ENCODE peak calls at places on chromosome 3, in six cellular contexts. J, N, G, E, K and D are unnamed samples.

GRCh38 chr3:142999881-143000280 is 1.5 kb upstream of the U2SURP start:
- DNase-seq in K (no peak), E (peak), G (no peak), J (no peak), N (no peak), D (peak)

GRCh38 chr3:141311170-141311495 is 57.2 kb upstream of the ZBTB38 start:
- DNase-seq in N (no peak), K (no peak), J (no peak), E (no peak), G (no peak), D (no peak)

GRCh38 chr3:133488785-133489367 is 84.6 kb upstream of the CDV3 start:
- DNase-seq in G (peak), N (no peak), E (no peak), J (no peak), K (no peak), D (no peak)

GRCh38 chr3:118977118-118977517 is 57.5 kb downstream of the IGSF11 start:
- DNase-seq in E (no peak), G (no peak), K (no peak), N (no peak), J (no peak), D (no peak)

GRCh38 chr3:129553771-129554170 is 10.8 kb downstream of the H1-8 start:
- DNase-seq in G (no peak), E (peak), J (no peak), K (no peak), N (no peak), D (no peak)

GRCh38 chr3:82087958-82088357 is 326.5 kb upstream of the GBE1 start:
- DNase-seq in J (no peak), K (no peak), G (peak), N (no peak), E (no peak), D (no peak)

GRCh38 chr3:37990527-37990926 is at the start of gene VILL:
- DNase-seq in E (no peak), N (no peak), K (no peak), G (no peak), J (no peak), D (no peak)

GRCh38 chr3:181317521-181317920 is 328.0 kb upstream of the DNAJC19 start:
- DNase-seq in K (no peak), G (no peak), N (no peak), J (no peak), E (no peak), D (no peak)

GRCh38 chr3:78818161-78818985 is 949.4 kb downstream of the ROBO1 start:
- DNase-seq in J (no peak), E (no peak), K (no peak), G (no peak), N (no peak), D (no peak)

GRCh38 chr3:63609408-63609807 is 43.1 kb upstream of the SNTN start:
- DNase-seq in N (no peak), E (no peak), K (no peak), G (no peak), J (no peak), D (no peak)

GRCh38 chr3:13318626-13319470 is 101.3 kb downstream of the NUP210 start:
- DNase-seq in G (no peak), N (no peak), K (no peak), E (no peak), J (no peak), D (no peak)

GRCh38 chr3:108408883-108409612 is 101.3 kb downstream of the MYH15 start:
- DNase-seq in E (no peak), G (no peak), K (no peak), N (no peak), J (no peak), D (no peak)

DNA sequence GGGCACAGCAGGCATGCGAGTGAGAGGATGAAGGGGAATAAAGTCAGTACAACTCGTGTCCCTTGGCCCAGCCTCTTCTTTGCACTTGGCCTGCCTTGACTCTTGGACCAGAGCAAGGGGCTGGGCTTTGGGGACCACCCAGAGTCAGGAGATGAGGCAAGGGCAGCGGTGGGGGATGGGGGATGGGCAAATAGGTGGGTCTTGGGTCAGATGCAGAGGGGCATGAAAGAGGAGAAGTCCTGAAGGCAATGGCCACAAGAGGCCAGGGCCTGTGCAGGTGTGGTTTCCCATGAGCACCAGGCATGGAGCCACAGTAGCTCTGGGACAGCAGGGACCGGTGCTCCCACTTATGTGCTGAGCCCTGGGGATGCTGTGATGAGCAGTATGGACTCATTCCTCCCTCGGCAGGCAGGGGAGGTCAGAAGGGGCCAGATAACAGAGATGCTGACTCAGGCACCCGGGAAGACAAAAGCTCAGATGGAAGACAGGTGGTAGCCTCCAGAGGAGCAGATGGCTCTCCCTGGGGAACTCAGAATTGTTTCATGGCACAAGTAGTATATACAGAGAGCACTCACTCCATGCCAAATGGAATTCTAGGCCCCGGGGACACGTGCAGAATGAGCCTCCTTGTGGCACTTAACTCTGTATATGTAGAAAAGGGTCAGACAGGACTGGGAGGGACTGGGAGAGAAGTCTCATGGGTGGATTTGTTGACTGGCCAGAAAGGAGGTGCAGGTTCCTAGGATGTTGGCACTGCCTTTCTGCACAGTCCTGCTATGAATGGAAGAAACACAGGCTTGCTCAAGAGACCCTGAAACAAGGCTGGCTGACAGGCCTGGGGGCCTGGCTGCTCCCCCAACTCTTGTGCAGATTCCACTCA is 14.3 kb downstream of the ZBTB47 start:
- DNase-seq in J (no peak), K (no peak), E (no peak), N (no peak), G (no peak), D (no peak)
- TF ChIP-seq SP1 in J (no peak), K (no peak), E (no peak), N (no peak), G (no peak), D (no peak)

DNA sequence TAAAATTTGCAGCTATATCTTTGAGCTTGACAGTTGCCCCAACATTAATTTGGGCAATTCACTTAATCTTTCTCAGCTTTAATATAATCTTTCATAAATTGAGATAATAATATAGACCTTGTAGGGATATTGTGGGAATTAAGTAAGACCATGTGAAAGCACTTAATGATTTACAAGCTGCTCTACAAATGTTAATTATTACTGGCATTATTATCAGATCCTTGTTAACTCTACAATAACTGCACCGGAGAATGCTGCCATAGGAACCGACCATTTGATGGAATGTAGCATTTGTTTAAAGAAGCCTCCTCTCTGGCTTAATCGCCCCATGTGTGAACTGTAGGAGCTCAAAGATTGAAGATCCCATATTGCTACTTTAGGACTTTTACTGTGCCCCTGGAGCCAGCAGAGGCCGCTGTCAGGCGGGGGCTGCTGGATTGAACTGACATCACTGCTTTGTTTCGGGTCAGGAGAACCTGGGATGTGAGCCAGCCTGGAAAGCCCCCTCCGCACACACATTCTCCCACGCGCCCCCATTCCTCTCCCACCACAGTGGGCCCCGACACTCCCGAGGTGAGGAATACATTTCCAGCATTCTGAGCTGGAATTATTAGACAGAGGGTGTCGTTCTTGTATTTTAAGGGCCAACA is 154.2 kb upstream of the TNIK start:
- DNase-seq in K (no peak), N (peak), E (peak), J (no peak), G (peak), D (peak)
- TF ChIP-seq SP1 in K (no peak), N (no peak), E (no peak), J (no peak), G (no peak), D (no peak)

GRCh38 chr3:58004972-58005371 is 3.2 kb upstream of the FLNB start:
- DNase-seq in E (no peak), K (no peak), G (no peak), N (no peak), J (no peak), D (no peak)
- TF ChIP-seq SP1 in E (no peak), K (no peak), G (no peak), N (no peak), J (no peak), D (no peak)

DNA sequence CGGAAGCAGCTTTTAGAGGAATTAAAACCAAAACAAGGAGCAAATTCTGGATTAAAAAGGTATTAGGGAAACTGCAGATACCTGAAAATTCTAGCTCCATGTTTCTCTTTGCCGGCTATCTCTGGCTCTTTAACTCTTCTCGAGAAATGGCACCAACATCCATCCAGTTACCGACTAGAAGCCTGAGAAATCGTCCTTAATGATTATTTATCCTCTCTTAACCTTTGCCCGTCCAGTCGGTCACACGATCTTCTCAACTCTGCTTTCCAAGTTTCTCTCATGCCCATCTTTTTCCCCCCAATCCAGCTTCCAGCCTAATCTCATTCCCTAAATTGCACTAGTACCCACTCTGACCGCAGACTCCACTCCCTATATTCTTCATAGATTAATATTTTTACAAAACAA is 596 bp upstream of the SGO1 start:
- DNase-seq in E (no peak), J (no peak), G (no peak), N (no peak), K (no peak), D (no peak)
- TF ChIP-seq SP1 in E (no peak), J (no peak), G (no peak), N (no peak), K (no peak), D (no peak)

DNA sequence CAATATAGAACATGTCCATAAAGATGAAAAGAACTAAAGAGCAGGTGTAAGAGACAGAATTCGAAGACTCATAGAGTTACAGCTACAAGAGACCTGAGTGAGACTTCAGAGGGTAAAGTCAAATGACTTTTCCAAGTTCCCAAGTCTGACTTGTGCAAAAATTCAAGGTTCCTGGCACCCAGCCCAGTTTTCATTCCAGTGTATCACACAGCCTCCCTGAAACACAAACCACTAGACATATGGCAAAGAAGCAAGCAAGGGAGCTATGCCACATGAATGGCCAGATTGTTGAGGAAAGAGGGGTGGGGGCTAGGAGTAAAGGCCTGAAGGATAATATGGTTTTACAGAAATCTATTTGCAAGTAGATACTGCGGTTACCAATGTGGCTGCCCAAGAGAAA is 301.3 kb downstream of the MECOM start:
- DNase-seq in E (no peak), G (no peak), N (no peak), K (no peak), J (no peak), D (no peak)
- TF ChIP-seq SP1 in E (no peak), G (no peak), N (no peak), K (no peak), J (no peak), D (no peak)

GRCh38 chr3:125054436-125055164 is 1.2 kb downstream of the HEG1 start:
- DNase-seq in N (no peak), E (no peak), G (peak), K (peak), J (no peak), D (no peak)
- TF ChIP-seq SP1 in N (no peak), E (no peak), G (no peak), K (no peak), J (no peak), D (no peak)

GRCh38 chr3:94249491-94250079 is 186.7 kb downstream of the NSUN3 start:
- DNase-seq in G (peak), K (peak), N (peak), J (peak), E (peak), D (peak)

DNA sequence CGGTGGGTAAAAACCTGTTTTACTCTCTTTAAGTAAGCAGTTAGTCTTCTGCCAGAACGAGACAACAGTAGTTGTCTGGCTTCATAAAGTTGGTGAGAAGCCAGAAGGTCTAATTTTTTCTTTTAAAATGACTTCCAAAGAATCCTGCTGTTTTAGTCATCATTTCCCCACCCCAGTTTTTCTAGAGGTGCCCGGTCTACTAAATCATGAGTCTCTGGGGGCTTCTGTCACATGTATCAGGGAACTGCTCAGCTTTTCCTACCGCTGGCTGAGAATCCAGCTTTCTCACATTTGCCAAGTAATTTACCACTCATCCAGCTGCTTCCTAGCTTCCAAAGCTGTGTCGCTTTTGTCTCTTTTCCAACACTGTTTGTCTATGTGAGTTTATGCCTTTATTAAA is 183.3 kb downstream of the NSUN3 start:
- DNase-seq in K (no peak), G (no peak), E (no peak), N (no peak), J (no peak), D (no peak)
- TF ChIP-seq SP1 in K (no peak), G (no peak), E (no peak), N (no peak), J (no peak), D (no peak)

DNA sequence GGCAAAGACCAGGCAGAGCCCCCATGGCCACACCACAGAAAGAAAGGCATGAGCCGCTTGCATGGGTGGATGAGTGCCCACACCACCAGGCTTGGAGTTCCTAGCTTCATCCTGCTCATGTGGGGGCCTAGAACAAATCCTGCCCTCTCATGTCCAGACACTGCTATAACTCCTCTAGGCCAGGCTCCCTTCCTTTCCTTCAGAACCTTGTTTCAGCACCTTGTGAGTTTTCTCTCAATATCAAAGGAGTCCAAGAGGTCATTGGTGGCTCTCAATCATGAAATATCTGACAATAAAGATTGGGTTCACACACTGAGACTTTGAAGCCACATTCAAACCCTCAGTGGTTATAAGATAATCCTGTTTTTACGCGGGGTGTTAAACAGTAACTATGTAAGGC is 12.7 kb downstream of the SLC6A20 start:
- DNase-seq in K (no peak), J (no peak), E (no peak), G (no peak), N (no peak), D (no peak)
- TF ChIP-seq SP1 in K (no peak), J (no peak), E (no peak), G (no peak), N (no peak), D (no peak)

DNA sequence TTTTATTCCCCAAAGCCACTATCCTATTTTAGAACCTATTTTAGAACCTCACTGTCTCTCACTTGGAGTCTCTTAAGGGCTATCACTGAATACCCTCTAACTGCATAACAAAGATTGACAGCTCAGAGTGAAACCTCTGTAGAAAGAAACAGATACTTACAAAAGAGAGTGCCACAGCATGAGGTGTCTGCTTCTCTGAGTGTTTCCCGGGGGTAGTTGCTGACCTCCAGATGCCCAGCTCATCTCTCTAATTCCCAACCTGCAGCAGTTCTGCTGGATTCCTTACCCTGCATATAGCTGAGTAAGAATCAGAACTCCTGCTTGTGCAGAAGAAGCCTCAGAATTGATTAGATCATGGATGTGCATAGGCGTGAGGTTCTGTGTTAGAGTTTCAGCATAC is 34.5 kb downstream of the P3H2 start:
- DNase-seq in K (no peak), J (no peak), E (no peak), G (no peak), N (peak), D (no peak)
- TF ChIP-seq SP1 in K (no peak), J (no peak), E (no peak), G (no peak), N (no peak), D (no peak)

GRCh38 chr3:136804813-136805212 is 14.1 kb upstream of the SLC35G2 start:
- DNase-seq in E (no peak), J (no peak), G (no peak), K (no peak), N (no peak), D (no peak)
- TF ChIP-seq SP1 in E (no peak), J (no peak), G (no peak), K (no peak), N (no peak), D (no peak)